ENCODE peak calls at places on chromosomes 4 and X, in eight cellular contexts. One of them, this sample, is unnamed.

GRCh38 chrX:54248309-54248708 is 65.3 kb upstream of the FAM120C start:
- DNase-seq in lower lobe of right lung: no peak
- DNase-seq in uterus: no peak
- DNase-seq in fibroblast of lung: peak
- DNase-seq in heart right ventricle: no peak
- DNase-seq in GM23248: peak
- DNase-seq in IMR-90: peak
- DNase-seq in kidney epithelial cell: peak
- DNase-seq in this sample: peak

GRCh38 chrX:72003811-72004750 is 93.4 kb downstream of the NHSL2 start:
- DNase-seq in fibroblast of lung: no peak
- DNase-seq in IMR-90: no peak
- DNase-seq in lower lobe of right lung: no peak
- DNase-seq in uterus: no peak
- DNase-seq in GM23248: peak
- DNase-seq in kidney epithelial cell: no peak
- DNase-seq in heart right ventricle: peak
- DNase-seq in this sample: peak

GRCh38 chr4:96342790-96343455 is 503.0 kb downstream of the PDHA2 start:
- DNase-seq in kidney epithelial cell: no peak
- DNase-seq in lower lobe of right lung: no peak
- DNase-seq in fibroblast of lung: no peak
- DNase-seq in GM23248: no peak
- DNase-seq in heart right ventricle: no peak
- DNase-seq in uterus: no peak
- DNase-seq in IMR-90: no peak
- DNase-seq in this sample: no peak

GRCh38 chr4:8245879-8246833 is 23.4 kb upstream of the HTRA3 start:
- DNase-seq in IMR-90: no peak
- DNase-seq in fibroblast of lung: no peak
- DNase-seq in GM23248: no peak
- DNase-seq in kidney epithelial cell: no peak
- DNase-seq in heart right ventricle: no peak
- DNase-seq in uterus: no peak
- DNase-seq in lower lobe of right lung: peak
- DNase-seq in this sample: no peak

GRCh38 chr4:82776925-82777542 is 21.6 kb downstream of the SCD5 start:
- DNase-seq in GM23248: peak
- DNase-seq in uterus: no peak
- DNase-seq in heart right ventricle: no peak
- DNase-seq in lower lobe of right lung: no peak
- DNase-seq in IMR-90: peak
- DNase-seq in fibroblast of lung: peak
- DNase-seq in kidney epithelial cell: no peak
- DNase-seq in this sample: peak

GRCh38 chr4:126441173-126441810 is 1126.5 kb downstream of the FAT4 start:
- DNase-seq in IMR-90: peak
- DNase-seq in lower lobe of right lung: no peak
- DNase-seq in kidney epithelial cell: no peak
- DNase-seq in heart right ventricle: no peak
- DNase-seq in uterus: no peak
- DNase-seq in GM23248: peak
- DNase-seq in fibroblast of lung: no peak
- DNase-seq in this sample: peak

GRCh38 chrX:112947981-112948380 is 107.3 kb upstream of the AMOT start:
- DNase-seq in IMR-90: no peak
- DNase-seq in fibroblast of lung: no peak
- DNase-seq in kidney epithelial cell: no peak
- DNase-seq in GM23248: no peak
- DNase-seq in lower lobe of right lung: no peak
- DNase-seq in uterus: no peak
- DNase-seq in heart right ventricle: no peak
- DNase-seq in this sample: no peak

GRCh38 chr4:19844436-19844835 is 407.3 kb upstream of the SLIT2 start:
- DNase-seq in heart right ventricle: peak
- DNase-seq in kidney epithelial cell: no peak
- DNase-seq in fibroblast of lung: peak
- DNase-seq in lower lobe of right lung: no peak
- DNase-seq in GM23248: no peak
- DNase-seq in IMR-90: peak
- DNase-seq in uterus: no peak
- DNase-seq in this sample: no peak

GRCh38 chr4:65482410-65482809 is 187.9 kb downstream of the EPHA5 start:
- DNase-seq in uterus: no peak
- DNase-seq in heart right ventricle: no peak
- DNase-seq in IMR-90: no peak
- DNase-seq in lower lobe of right lung: no peak
- DNase-seq in GM23248: peak
- DNase-seq in kidney epithelial cell: peak
- DNase-seq in fibroblast of lung: no peak
- DNase-seq in this sample: peak

GRCh38 chr4:113901994-113902787 is 77.3 kb downstream of the ARSJ start:
- DNase-seq in IMR-90: no peak
- DNase-seq in kidney epithelial cell: peak
- DNase-seq in lower lobe of right lung: peak
- DNase-seq in fibroblast of lung: no peak
- DNase-seq in uterus: no peak
- DNase-seq in GM23248: no peak
- DNase-seq in heart right ventricle: no peak
- DNase-seq in this sample: no peak

GRCh38 chr4:183249854-183250253 is 70.2 kb downstream of the CLDN22 start:
- DNase-seq in IMR-90: peak
- DNase-seq in GM23248: peak
- DNase-seq in uterus: no peak
- DNase-seq in fibroblast of lung: peak
- DNase-seq in lower lobe of right lung: no peak
- DNase-seq in heart right ventricle: no peak
- DNase-seq in kidney epithelial cell: no peak
- DNase-seq in this sample: peak

GRCh38 chrX:134481339-134481738 is 21.4 kb downstream of the HPRT1 start:
- DNase-seq in IMR-90: no peak
- DNase-seq in lower lobe of right lung: no peak
- DNase-seq in heart right ventricle: no peak
- DNase-seq in kidney epithelial cell: no peak
- DNase-seq in uterus: no peak
- DNase-seq in GM23248: no peak
- DNase-seq in fibroblast of lung: no peak
- DNase-seq in this sample: no peak
- H3K4me3 ChIP-seq in IMR-90: no peak
- H3K4me3 ChIP-seq in lower lobe of right lung: no peak
- H3K4me3 ChIP-seq in heart right ventricle: no peak
- H3K4me3 ChIP-seq in kidney epithelial cell: no peak
- H3K4me3 ChIP-seq in uterus: no peak
- H3K4me3 ChIP-seq in GM23248: no peak
- H3K4me3 ChIP-seq in fibroblast of lung: no peak
- H3K4me3 ChIP-seq in this sample: no peak

GRCh38 chr4:74471228-74471627 is 26.3 kb downstream of the AREG start:
- DNase-seq in heart right ventricle: no peak
- DNase-seq in GM23248: no peak
- DNase-seq in lower lobe of right lung: no peak
- DNase-seq in kidney epithelial cell: no peak
- DNase-seq in IMR-90: no peak
- DNase-seq in fibroblast of lung: no peak
- DNase-seq in uterus: no peak
- DNase-seq in this sample: no peak
- H3K4me3 ChIP-seq in heart right ventricle: no peak
- H3K4me3 ChIP-seq in GM23248: no peak
- H3K4me3 ChIP-seq in lower lobe of right lung: no peak
- H3K4me3 ChIP-seq in kidney epithelial cell: no peak
- H3K4me3 ChIP-seq in IMR-90: no peak
- H3K4me3 ChIP-seq in fibroblast of lung: no peak
- H3K4me3 ChIP-seq in uterus: no peak
- H3K4me3 ChIP-seq in this sample: no peak

GRCh38 chrX:13464599-13465275 is 104.7 kb upstream of the EGFL6 start:
- DNase-seq in kidney epithelial cell: no peak
- DNase-seq in uterus: no peak
- DNase-seq in heart right ventricle: no peak
- DNase-seq in lower lobe of right lung: no peak
- DNase-seq in IMR-90: peak
- DNase-seq in GM23248: no peak
- DNase-seq in fibroblast of lung: no peak
- DNase-seq in this sample: peak

GRCh38 chrX:13467243-13467642 is 102.2 kb upstream of the EGFL6 start:
- DNase-seq in IMR-90: no peak
- DNase-seq in kidney epithelial cell: no peak
- DNase-seq in heart right ventricle: no peak
- DNase-seq in uterus: no peak
- DNase-seq in fibroblast of lung: no peak
- DNase-seq in GM23248: no peak
- DNase-seq in lower lobe of right lung: no peak
- DNase-seq in this sample: no peak

GRCh38 chrX:13468096-13468495 is 101.3 kb upstream of the EGFL6 start:
- DNase-seq in heart right ventricle: no peak
- DNase-seq in uterus: no peak
- DNase-seq in fibroblast of lung: no peak
- DNase-seq in kidney epithelial cell: no peak
- DNase-seq in GM23248: no peak
- DNase-seq in lower lobe of right lung: no peak
- DNase-seq in IMR-90: no peak
- DNase-seq in this sample: no peak

GRCh38 chrX:13463608-13464007 is 105.8 kb upstream of the EGFL6 start:
- DNase-seq in IMR-90: peak
- DNase-seq in lower lobe of right lung: no peak
- DNase-seq in uterus: peak
- DNase-seq in kidney epithelial cell: no peak
- DNase-seq in heart right ventricle: peak
- DNase-seq in GM23248: peak
- DNase-seq in fibroblast of lung: peak
- DNase-seq in this sample: peak
- H3K4me3 ChIP-seq in IMR-90: no peak
- H3K4me3 ChIP-seq in lower lobe of right lung: no peak
- H3K4me3 ChIP-seq in uterus: no peak
- H3K4me3 ChIP-seq in kidney epithelial cell: no peak
- H3K4me3 ChIP-seq in heart right ventricle: no peak
- H3K4me3 ChIP-seq in GM23248: no peak
- H3K4me3 ChIP-seq in fibroblast of lung: no peak
- H3K4me3 ChIP-seq in this sample: no peak

GRCh38 chr4:105306158-105306781 is 159.6 kb downstream of the TET2 start:
- DNase-seq in heart right ventricle: no peak
- DNase-seq in GM23248: peak
- DNase-seq in fibroblast of lung: no peak
- DNase-seq in uterus: no peak
- DNase-seq in kidney epithelial cell: no peak
- DNase-seq in IMR-90: no peak
- DNase-seq in lower lobe of right lung: no peak
- DNase-seq in this sample: no peak
- H3K4me3 ChIP-seq in heart right ventricle: no peak
- H3K4me3 ChIP-seq in GM23248: no peak
- H3K4me3 ChIP-seq in fibroblast of lung: no peak
- H3K4me3 ChIP-seq in uterus: no peak
- H3K4me3 ChIP-seq in kidney epithelial cell: no peak
- H3K4me3 ChIP-seq in IMR-90: no peak
- H3K4me3 ChIP-seq in lower lobe of right lung: no peak
- H3K4me3 ChIP-seq in this sample: no peak

DNA sequence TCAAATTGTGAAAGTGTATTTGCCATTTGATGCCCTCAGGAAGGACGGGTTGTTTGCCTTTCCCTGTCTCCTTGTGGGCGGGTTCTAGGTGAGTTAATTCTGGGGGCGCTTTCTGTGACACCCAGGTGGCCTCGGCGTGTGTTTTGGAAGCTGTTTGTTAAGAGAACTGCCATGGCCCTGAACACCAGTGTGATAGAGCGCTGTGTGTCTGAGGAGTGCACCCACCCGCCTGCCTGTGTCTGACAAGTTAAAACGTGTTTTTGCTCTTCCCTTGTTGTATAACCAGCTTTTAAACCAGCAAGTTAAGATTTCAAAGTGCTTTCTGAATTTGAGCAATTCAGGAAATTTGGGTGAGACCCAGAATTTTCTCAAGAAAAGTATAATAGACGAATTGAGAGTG is 55.3 kb upstream of the HGFAC start:
- DNase-seq in fibroblast of lung: no peak
- DNase-seq in heart right ventricle: no peak
- DNase-seq in GM23248: no peak
- DNase-seq in kidney epithelial cell: no peak
- DNase-seq in IMR-90: no peak
- DNase-seq in uterus: no peak
- DNase-seq in lower lobe of right lung: no peak
- DNase-seq in this sample: no peak
- H3K4me3 ChIP-seq in fibroblast of lung: no peak
- H3K4me3 ChIP-seq in heart right ventricle: no peak
- H3K4me3 ChIP-seq in GM23248: no peak
- H3K4me3 ChIP-seq in kidney epithelial cell: no peak
- H3K4me3 ChIP-seq in IMR-90: no peak
- H3K4me3 ChIP-seq in uterus: no peak
- H3K4me3 ChIP-seq in lower lobe of right lung: peak
- H3K4me3 ChIP-seq in this sample: no peak

GRCh38 chrX:152959626-152960025 is 34.3 kb downstream of the PNMA5 start:
- DNase-seq in GM23248: no peak
- DNase-seq in lower lobe of right lung: no peak
- DNase-seq in kidney epithelial cell: no peak
- DNase-seq in IMR-90: no peak
- DNase-seq in fibroblast of lung: no peak
- DNase-seq in uterus: no peak
- DNase-seq in heart right ventricle: no peak
- DNase-seq in this sample: no peak

GRCh38 chrX:152960115-152960514 is 33.8 kb downstream of the PNMA5 start:
- DNase-seq in heart right ventricle: no peak
- DNase-seq in uterus: no peak
- DNase-seq in GM23248: peak
- DNase-seq in IMR-90: no peak
- DNase-seq in kidney epithelial cell: no peak
- DNase-seq in fibroblast of lung: no peak
- DNase-seq in lower lobe of right lung: no peak
- DNase-seq in this sample: no peak

GRCh38 chrX:152958524-152959465 is 35.1 kb downstream of the PNMA5 start:
- DNase-seq in IMR-90: peak
- DNase-seq in fibroblast of lung: peak
- DNase-seq in lower lobe of right lung: peak
- DNase-seq in kidney epithelial cell: peak
- DNase-seq in uterus: peak
- DNase-seq in GM23248: peak
- DNase-seq in heart right ventricle: peak
- DNase-seq in this sample: peak

DNA sequence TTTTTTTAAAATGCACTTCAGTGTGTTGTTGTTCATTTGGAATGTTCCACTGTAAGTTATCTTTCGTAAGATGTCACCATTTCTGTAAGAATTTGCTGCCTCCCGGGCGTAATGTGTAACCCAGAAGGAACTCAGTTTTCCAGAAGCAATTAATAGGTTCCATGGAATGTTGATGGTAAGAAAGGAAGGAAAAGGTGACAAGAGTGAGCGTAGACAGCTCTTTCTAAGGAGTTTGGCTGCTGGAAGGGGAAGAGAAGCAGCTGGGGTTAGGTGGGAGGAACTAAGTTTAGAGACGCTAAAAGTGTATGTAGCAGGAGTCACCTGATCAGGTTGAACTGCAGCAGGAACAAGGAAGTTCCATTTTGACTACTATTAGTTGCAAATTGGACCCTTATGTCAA is 35.9 kb downstream of the PNMA5 start:
- DNase-seq in GM23248: peak
- DNase-seq in IMR-90: no peak
- DNase-seq in kidney epithelial cell: no peak
- DNase-seq in lower lobe of right lung: no peak
- DNase-seq in heart right ventricle: no peak
- DNase-seq in fibroblast of lung: no peak
- DNase-seq in uterus: no peak
- DNase-seq in this sample: no peak
- H3K4me3 ChIP-seq in GM23248: peak
- H3K4me3 ChIP-seq in IMR-90: no peak
- H3K4me3 ChIP-seq in kidney epithelial cell: no peak
- H3K4me3 ChIP-seq in lower lobe of right lung: no peak
- H3K4me3 ChIP-seq in heart right ventricle: no peak
- H3K4me3 ChIP-seq in fibroblast of lung: no peak
- H3K4me3 ChIP-seq in uterus: no peak
- H3K4me3 ChIP-seq in this sample: no peak